ENCODE peak calls at places on chromosomes 16 and 17, in five cellular contexts. M is astrocyte of the cerebellum; X is naive thymus-derived CD4-positive, alpha-beta T cell; H is cardiac fibroblast; F is AML-193. C is an unnamed sample.

GRCh38 chr17:49836111-49837030 is 11.5 kb downstream of the TAC4 start:
- DNase-seq in F (no peak), M (peak), X (no peak), H (peak), C (no peak)

GRCh38 chr17:70945386-70945785 is 776.1 kb downstream of the KCNJ2 start:
- DNase-seq in M (no peak), F (no peak), H (peak), X (no peak), C (no peak)

GRCh38 chr17:82962163-82962720 is 117.2 kb upstream of the METRNL start:
- DNase-seq in M (no peak), H (no peak), X (no peak), F (no peak), C (no peak)

GRCh38 chr16:65111306-65111705 is 10.6 kb downstream of the CDH11 start:
- DNase-seq in H (no peak), M (no peak), F (no peak), X (no peak), C (no peak)

GRCh38 chr17:81251943-81252301 is 12.8 kb downstream of the NDUFAF8 start:
- DNase-seq in M (no peak), X (no peak), F (no peak), H (no peak), C (peak)

GRCh38 chr16:49473131-49473530 is 99.5 kb downstream of the C16orf78 start:
- DNase-seq in X (no peak), F (no peak), H (no peak), M (no peak), C (no peak)

GRCh38 chr16:29028457-29029167 is 43.8 kb downstream of the LAT start:
- DNase-seq in M (no peak), F (no peak), H (no peak), X (no peak), C (no peak)

GRCh38 chr16:30395155-30395991 is at the start of gene ZNF48:
- DNase-seq in X (peak), H (peak), F (peak), M (peak), C (peak)

GRCh38 chr17:67433248-67433924 is 56.3 kb downstream of the PITPNC1 start:
- DNase-seq in H (no peak), X (no peak), F (no peak), M (no peak), C (no peak)

GRCh38 chr17:80857721-80858171 is 133.9 kb upstream of the CHMP6 start:
- DNase-seq in F (no peak), M (no peak), H (no peak), X (no peak), C (no peak)

GRCh38 chr17:50210249-50211225 is 9.1 kb upstream of the COL1A1 start:
- DNase-seq in X (no peak), F (no peak), H (peak), M (peak), C (no peak)

GRCh38 chr17:57906910-57907309 is 48.3 kb downstream of the CUEDC1 start:
- DNase-seq in H (no peak), M (no peak), F (no peak), X (no peak), C (no peak)

GRCh38 chr17:83079340-83079747 is at the start of gene METRNL:
- DNase-seq in X (peak), H (peak), M (no peak), F (peak), C (peak)

GRCh38 chr17:75783803-75784472 is 668 bp upstream of the UNK start:
- DNase-seq in F (no peak), X (no peak), H (no peak), M (no peak), C (no peak)

GRCh38 chr16:70659953-70660671 is 13.8 kb downstream of the IL34 start:
- DNase-seq in F (no peak), H (no peak), M (no peak), X (no peak), C (no peak)

GRCh38 chr17:43759836-43760235 is 1.2 kb upstream of the SOST start:
- DNase-seq in F (no peak), X (no peak), M (no peak), H (no peak), C (no peak)

GRCh38 chr16:50102046-50102756 is 36.4 kb downstream of the HEATR3 start:
- DNase-seq in H (no peak), F (no peak), X (no peak), M (peak), C (no peak)

GRCh38 chr17:4544656-4545216 is 10.4 kb downstream of the MYBBP1A start:
- DNase-seq in H (no peak), F (no peak), M (no peak), X (no peak), C (no peak)

GRCh38 chr17:75814900-75815373 is 29.3 kb downstream of the UNC13D start:
- DNase-seq in X (no peak), H (peak), F (no peak), M (peak), C (no peak)

GRCh38 chr17:79251824-79252223 is 177.2 kb downstream of the ENGASE start:
- DNase-seq in F (no peak), H (no peak), X (no peak), M (no peak), C (no peak)

GRCh38 chr16:87161822-87162676 is 155.1 kb downstream of the C16orf95 start:
- DNase-seq in H (no peak), F (no peak), M (no peak), X (no peak), C (no peak)

GRCh38 chr16:75486666-75487313 is 8.5 kb downstream of the CHST6 start:
- DNase-seq in M (no peak), H (no peak), X (no peak), F (no peak), C (no peak)

GRCh38 chr17:40519089-40519775 is 17.8 kb upstream of the TNS4 start:
- DNase-seq in X (no peak), H (no peak), M (no peak), F (no peak), C (no peak)

C was measured in naive thymus-derived CD8-positive, alpha-beta T cell.